ENCODE peak calls at places on chromosomes 3 and 15, in five cellular contexts. E is NCI-H774, Q is RKO, O is MCF 10A, N is GM03348. R is an unnamed sample.

GRCh38 chr15:75648156-75649000 is 666 bp downstream of the SNX33 start:
- DNase-seq in O (peak; percentile 46), Q (peak; percentile 61), E (no peak), N (peak; percentile 66), R (no peak)

GRCh38 chr3:50388021-50388719 is 28.8 kb upstream of the TMEM115 start:
- DNase-seq in O (no peak), E (no peak), Q (no peak), N (peak; percentile 48), R (no peak)

GRCh38 chr15:65426216-65426853 is 3.6 kb upstream of the IGDCC4 start:
- DNase-seq in Q (no peak), E (no peak), N (no peak), O (no peak), R (no peak)

GRCh38 chr3:37071921-37072320 is 78.6 kb downstream of the MLH1 start:
- DNase-seq in Q (no peak), E (no peak), O (no peak), N (no peak), R (no peak)

GRCh38 chr15:85125056-85125661 is 143.5 kb downstream of the PDE8A start:
- DNase-seq in N (peak; percentile 43), O (peak; percentile 29), E (no peak), Q (peak; percentile 47), R (peak; percentile 59)

GRCh38 chr3:181417748-181418147 is 294.0 kb upstream of the SOX2 start:
- DNase-seq in N (no peak), E (peak; percentile 10), O (no peak), Q (no peak), R (peak; percentile 36)

GRCh38 chr3:1962531-1963090 is 136.1 kb upstream of the CNTN4 start:
- DNase-seq in Q (no peak), O (no peak), E (peak; percentile 89), N (no peak), R (no peak)

GRCh38 chr15:51731549-51732267 is 5.7 kb downstream of the LYSMD2 start:
- DNase-seq in E (no peak), Q (no peak), N (peak; percentile 47), O (peak; percentile 56), R (peak; percentile 25)

GRCh38 chr3:186053954-186054353 is 54.9 kb downstream of the ETV5 start:
- DNase-seq in Q (no peak), E (no peak), O (no peak), N (no peak), R (no peak)

GRCh38 chr15:90104551-90104950 is 2.3 kb upstream of the IDH2 start:
- DNase-seq in N (no peak), Q (no peak), E (no peak), O (no peak), R (no peak)

GRCh38 chr3:156611870-156612494 is 57.1 kb upstream of the SSR3 start:
- DNase-seq in O (no peak), N (no peak), E (no peak), Q (no peak), R (no peak)

GRCh38 chr15:66023322-66023972 is 154.2 kb downstream of the RAB11A start:
- DNase-seq in O (no peak), N (no peak), Q (no peak), E (peak; percentile 3), R (no peak)

GRCh38 chr3:116264546-116265174 is 180.6 kb downstream of the LSAMP start:
- DNase-seq in E (no peak), O (no peak), Q (no peak), N (no peak), R (no peak)

GRCh38 chr15:70328137-70329115 is 230.7 kb upstream of the TLE3 start:
- DNase-seq in Q (no peak), N (peak; percentile 89), O (no peak), E (no peak), R (no peak)

GRCh38 chr3:159266779-159267178 is 464.9 kb downstream of the MFSD1 start:
- DNase-seq in N (no peak), E (peak; percentile 16), O (peak; percentile 76), Q (peak; percentile 14), R (peak; percentile 15)

GRCh38 chr3:7504886-7505775 is 644.2 kb downstream of the GRM7 start:
- DNase-seq in N (no peak), O (peak; percentile 94), E (no peak), Q (peak; percentile 77), R (peak; percentile 4)

GRCh38 chr15:101618056-101618455 is 34.1 kb downstream of the TM2D3 start:
- DNase-seq in O (no peak), E (no peak), N (no peak), Q (no peak), R (no peak)

GRCh38 chr3:80769683-80770082 is 991.8 kb downstream of the GBE1 start:
- DNase-seq in N (no peak), E (no peak), O (no peak), Q (no peak), R (no peak)

GRCh38 chr15:63255485-63255990 is 21.9 kb upstream of the APH1B start:
- DNase-seq in E (no peak), Q (no peak), N (no peak), O (no peak), R (no peak)

GRCh38 chr3:171284308-171285075 is 175.7 kb downstream of the TNIK start:
- DNase-seq in N (peak; percentile 89), E (no peak), O (peak; percentile 93), Q (peak; percentile 69), R (peak; percentile 85)